ENCODE peak calls at places on chromosome 17, in five cellular contexts. A is sigmoid colon, Y is AG10803, O is progenitor cell of endocrine pancreas, Q is type B pancreatic cell. L is an unnamed sample.

GRCh38 chr17:74568116-74568873 is 986 bp upstream of the CD300H start:
- DNase-seq in A (no peak), O (no peak), Y (peak; percentile 21), Q (no peak), L (no peak)

GRCh38 chr17:29143894-29144293 is 36.3 kb downstream of the MYO18A start:
- DNase-seq in Y (peak; percentile 40), O (no peak), A (no peak), Q (no peak), L (no peak)

GRCh38 chr17:37494401-37494831 is 4.7 kb downstream of the DUSP14 start:
- DNase-seq in O (no peak), Y (peak; percentile 48), A (no peak), Q (no peak), L (no peak)

GRCh38 chr17:9472094-9472493 is 103.5 kb downstream of the STX8 start:
- DNase-seq in Q (no peak), Y (peak; percentile 6), O (no peak), A (no peak), L (no peak)

GRCh38 chr17:75390982-75391381 is 14.5 kb downstream of the GRB2 start:
- DNase-seq in Q (no peak), A (no peak), O (no peak), Y (peak; percentile 59), L (no peak)

GRCh38 chr17:82823004-82823403 is 16.8 kb downstream of the ZNF750 start:
- DNase-seq in O (no peak), Q (no peak), A (no peak), Y (no peak), L (no peak)

GRCh38 chr17:28059675-28060074 is 17.2 kb downstream of the NLK start:
- DNase-seq in A (no peak), Q (no peak), O (no peak), Y (no peak), L (no peak)

GRCh38 chr17:48011405-48012150 is 26.0 kb downstream of the COPZ2 start:
- DNase-seq in A (no peak), O (no peak), Q (no peak), Y (peak; percentile 68), L (peak; percentile 78)

GRCh38 chr17:76416899-76417298 is 32.5 kb downstream of the SPHK1 start:
- DNase-seq in Y (no peak), Q (no peak), A (no peak), O (no peak), L (no peak)

GRCh38 chr17:74217036-74217725 is 3.8 kb downstream of the TTYH2 start:
- DNase-seq in Q (no peak), O (no peak), A (no peak), Y (no peak), L (no peak)

GRCh38 chr17:27631897-27632725 is 1.1 kb downstream of the LGALS9 start:
- DNase-seq in Q (no peak), Y (no peak), O (no peak), A (no peak), L (no peak)

GRCh38 chr17:47253541-47254402 is at the start of gene ITGB3:
- DNase-seq in Y (peak; percentile 77), O (peak; percentile 65), Q (peak; percentile 80), A (peak; percentile 90), L (peak; percentile 38)

GRCh38 chr17:58120195-58120822 is 27.9 kb upstream of the OR4D1 start:
- DNase-seq in O (peak; percentile 50), A (no peak), Y (peak; percentile 55), Q (no peak), L (no peak)

GRCh38 chr17:50924800-50925199 is 58.6 kb upstream of the TOB1 start:
- DNase-seq in O (no peak), Q (no peak), A (no peak), Y (peak; percentile 25), L (no peak)

GRCh38 chr17:7930841-7931631 is 710 bp downstream of the TRAPPC1 start:
- DNase-seq in Q (no peak), Y (no peak), O (no peak), A (no peak), L (no peak)

GRCh38 chr17:42518046-42518754 is 17.8 kb upstream of the NAGLU start:
- DNase-seq in O (no peak), Y (peak; percentile 98), A (peak; percentile 97), Q (no peak), L (no peak)

GRCh38 chr17:30378191-30378796 is 433 bp upstream of the CPD start:
- DNase-seq in A (peak; percentile 73), O (no peak), Q (no peak), Y (no peak), L (no peak)

GRCh38 chr17:38925263-38925995 is at the start of gene LASP1NB:
- DNase-seq in A (no peak), O (no peak), Y (peak; percentile 27), Q (no peak), L (no peak)

GRCh38 chr17:67044940-67045339 is 586 bp downstream of the CACNG1 start:
- DNase-seq in A (no peak), O (no peak), Q (no peak), Y (no peak), L (no peak)

GRCh38 chr17:62794666-62794971 is 13.5 kb downstream of the MARCHF10 start:
- DNase-seq in Y (no peak), Q (no peak), A (no peak), O (no peak), L (no peak)

GRCh38 chr17:66724581-66725341 is 110.2 kb upstream of the CACNG5 start:
- DNase-seq in Y (peak; percentile 66), A (peak; percentile 67), Q (no peak), O (no peak), L (no peak)

GRCh38 chr17:61317779-61318178 is 81.9 kb upstream of the TBX2 start:
- DNase-seq in Q (no peak), O (no peak), Y (no peak), A (no peak), L (no peak)

GRCh38 chr17:73657473-73658116 is 13.3 kb upstream of the SDK2 start:
- DNase-seq in Q (no peak), A (no peak), Y (no peak), O (peak; percentile 43), L (no peak)

GRCh38 chr17:60577147-60577925 is 22.7 kb upstream of the PPM1D start:
- DNase-seq in Q (no peak), O (no peak), A (peak; percentile 74), Y (peak; percentile 70), L (no peak)

GRCh38 chr17:21025446-21025845 is 17.4 kb downstream of the USP22 start:
- DNase-seq in O (no peak), Y (peak; percentile 23), Q (no peak), A (peak; percentile 18), L (no peak)

GRCh38 chr17:46109603-46110189 is 83.5 kb downstream of the KANSL1 start:
- DNase-seq in O (no peak), Y (no peak), A (no peak), Q (no peak), L (no peak)

GRCh38 chr17:68089881-68090280 is 54.3 kb downstream of the KPNA2 start:
- DNase-seq in Y (no peak), Q (no peak), A (no peak), O (no peak), L (no peak)

GRCh38 chr17:20095366-20096080 is 86.4 kb downstream of the SPECC1 start:
- DNase-seq in Y (peak; percentile 35), A (peak; percentile 78), O (peak; percentile 24), Q (no peak), L (no peak)